ENCODE peak calls at places on chromosome 12, in seven cellular contexts. One of them, this sample, is unnamed.

GRCh38 chr12:57548488-57548887 is 1.4 kb upstream of the KIF5A start:
- DNase-seq in nucleus accumbens: no peak
- DNase-seq in stimulated activated CD4-positive, alpha-beta T cell treated with anti-CD3 and anti-CD28 coated beads, Interleukin-12 subunit alpha, Interleukin-12 subunit beta, amount 100 ng/mL, for 24 hours: no peak
- DNase-seq in NCI-H2081: no peak
- DNase-seq in mammary epithelial cell: no peak
- DNase-seq in upper lobe of right lung: no peak
- DNase-seq in CD4-positive, alpha-beta memory T cell: no peak
- DNase-seq in this sample: no peak

GRCh38 chr12:117986705-117987469 is 18.1 kb upstream of the KSR2 start:
- DNase-seq in nucleus accumbens: no peak
- DNase-seq in mammary epithelial cell: peak
- DNase-seq in CD4-positive, alpha-beta memory T cell: no peak
- DNase-seq in upper lobe of right lung: no peak
- DNase-seq in NCI-H2081: no peak
- DNase-seq in stimulated activated CD4-positive, alpha-beta T cell treated with anti-CD3 and anti-CD28 coated beads, Interleukin-12 subunit alpha, Interleukin-12 subunit beta, amount 100 ng/mL, for 24 hours: no peak
- DNase-seq in this sample: no peak

GRCh38 chr12:53340398-53340797 is 4.2 kb upstream of the SP7 start:
- DNase-seq in mammary epithelial cell: no peak
- DNase-seq in stimulated activated CD4-positive, alpha-beta T cell treated with anti-CD3 and anti-CD28 coated beads, Interleukin-12 subunit alpha, Interleukin-12 subunit beta, amount 100 ng/mL, for 24 hours: no peak
- DNase-seq in NCI-H2081: no peak
- DNase-seq in CD4-positive, alpha-beta memory T cell: no peak
- DNase-seq in nucleus accumbens: no peak
- DNase-seq in upper lobe of right lung: no peak
- DNase-seq in this sample: no peak

GRCh38 chr12:112798019-112798760 is 6.6 kb downstream of the RPH3A start:
- DNase-seq in NCI-H2081: no peak
- DNase-seq in mammary epithelial cell: no peak
- DNase-seq in stimulated activated CD4-positive, alpha-beta T cell treated with anti-CD3 and anti-CD28 coated beads, Interleukin-12 subunit alpha, Interleukin-12 subunit beta, amount 100 ng/mL, for 24 hours: no peak
- DNase-seq in upper lobe of right lung: no peak
- DNase-seq in CD4-positive, alpha-beta memory T cell: no peak
- DNase-seq in nucleus accumbens: peak
- DNase-seq in this sample: no peak

GRCh38 chr12:58939399-58940100 is 19.2 kb upstream of the LRIG3 start:
- DNase-seq in CD4-positive, alpha-beta memory T cell: no peak
- DNase-seq in mammary epithelial cell: no peak
- DNase-seq in NCI-H2081: no peak
- DNase-seq in nucleus accumbens: no peak
- DNase-seq in stimulated activated CD4-positive, alpha-beta T cell treated with anti-CD3 and anti-CD28 coated beads, Interleukin-12 subunit alpha, Interleukin-12 subunit beta, amount 100 ng/mL, for 24 hours: no peak
- DNase-seq in upper lobe of right lung: no peak
- DNase-seq in this sample: no peak

GRCh38 chr12:3303410-3304136 is 187.4 kb upstream of the PRMT8 start:
- DNase-seq in CD4-positive, alpha-beta memory T cell: no peak
- DNase-seq in NCI-H2081: peak
- DNase-seq in mammary epithelial cell: peak
- DNase-seq in stimulated activated CD4-positive, alpha-beta T cell treated with anti-CD3 and anti-CD28 coated beads, Interleukin-12 subunit alpha, Interleukin-12 subunit beta, amount 100 ng/mL, for 24 hours: no peak
- DNase-seq in nucleus accumbens: peak
- DNase-seq in upper lobe of right lung: no peak
- DNase-seq in this sample: no peak

GRCh38 chr12:12008232-12008850 is 62.4 kb upstream of the BCL2L14 start:
- DNase-seq in mammary epithelial cell: peak
- DNase-seq in upper lobe of right lung: no peak
- DNase-seq in nucleus accumbens: no peak
- DNase-seq in stimulated activated CD4-positive, alpha-beta T cell treated with anti-CD3 and anti-CD28 coated beads, Interleukin-12 subunit alpha, Interleukin-12 subunit beta, amount 100 ng/mL, for 24 hours: peak
- DNase-seq in NCI-H2081: no peak
- DNase-seq in CD4-positive, alpha-beta memory T cell: peak
- DNase-seq in this sample: no peak

GRCh38 chr12:6345319-6346071 is 3.6 kb upstream of the TNFRSF1A start:
- DNase-seq in NCI-H2081: no peak
- DNase-seq in nucleus accumbens: no peak
- DNase-seq in mammary epithelial cell: peak
- DNase-seq in stimulated activated CD4-positive, alpha-beta T cell treated with anti-CD3 and anti-CD28 coated beads, Interleukin-12 subunit alpha, Interleukin-12 subunit beta, amount 100 ng/mL, for 24 hours: peak
- DNase-seq in CD4-positive, alpha-beta memory T cell: no peak
- DNase-seq in upper lobe of right lung: no peak
- DNase-seq in this sample: no peak

GRCh38 chr12:98440165-98440581 is 75.2 kb upstream of the TMPO start:
- DNase-seq in CD4-positive, alpha-beta memory T cell: no peak
- DNase-seq in upper lobe of right lung: no peak
- DNase-seq in mammary epithelial cell: peak
- DNase-seq in NCI-H2081: no peak
- DNase-seq in nucleus accumbens: peak
- DNase-seq in stimulated activated CD4-positive, alpha-beta T cell treated with anti-CD3 and anti-CD28 coated beads, Interleukin-12 subunit alpha, Interleukin-12 subunit beta, amount 100 ng/mL, for 24 hours: no peak
- DNase-seq in this sample: no peak

GRCh38 chr12:121494093-121494787 is 86.6 kb downstream of the KDM2B start:
- DNase-seq in mammary epithelial cell: no peak
- DNase-seq in stimulated activated CD4-positive, alpha-beta T cell treated with anti-CD3 and anti-CD28 coated beads, Interleukin-12 subunit alpha, Interleukin-12 subunit beta, amount 100 ng/mL, for 24 hours: peak
- DNase-seq in CD4-positive, alpha-beta memory T cell: peak
- DNase-seq in upper lobe of right lung: peak
- DNase-seq in NCI-H2081: peak
- DNase-seq in nucleus accumbens: no peak
- DNase-seq in this sample: no peak

GRCh38 chr12:116547955-116548471 is 11.2 kb upstream of the MAP1LC3B2 start:
- DNase-seq in nucleus accumbens: no peak
- DNase-seq in mammary epithelial cell: no peak
- DNase-seq in NCI-H2081: no peak
- DNase-seq in CD4-positive, alpha-beta memory T cell: no peak
- DNase-seq in stimulated activated CD4-positive, alpha-beta T cell treated with anti-CD3 and anti-CD28 coated beads, Interleukin-12 subunit alpha, Interleukin-12 subunit beta, amount 100 ng/mL, for 24 hours: no peak
- DNase-seq in upper lobe of right lung: no peak
- DNase-seq in this sample: no peak

GRCh38 chr12:132711169-132711843 is 664 bp downstream of the PGAM5 start:
- DNase-seq in NCI-H2081: no peak
- DNase-seq in upper lobe of right lung: peak
- DNase-seq in CD4-positive, alpha-beta memory T cell: no peak
- DNase-seq in nucleus accumbens: no peak
- DNase-seq in stimulated activated CD4-positive, alpha-beta T cell treated with anti-CD3 and anti-CD28 coated beads, Interleukin-12 subunit alpha, Interleukin-12 subunit beta, amount 100 ng/mL, for 24 hours: no peak
- DNase-seq in mammary epithelial cell: peak
- DNase-seq in this sample: no peak

GRCh38 chr12:21559855-21560569 is 33.9 kb downstream of the SPX start:
- DNase-seq in upper lobe of right lung: no peak
- DNase-seq in CD4-positive, alpha-beta memory T cell: no peak
- DNase-seq in mammary epithelial cell: peak
- DNase-seq in NCI-H2081: no peak
- DNase-seq in nucleus accumbens: no peak
- DNase-seq in stimulated activated CD4-positive, alpha-beta T cell treated with anti-CD3 and anti-CD28 coated beads, Interleukin-12 subunit alpha, Interleukin-12 subunit beta, amount 100 ng/mL, for 24 hours: no peak
- DNase-seq in this sample: no peak

GRCh38 chr12:106903241-106903950 is 52.3 kb upstream of the TMEM263 start:
- DNase-seq in upper lobe of right lung: peak
- DNase-seq in CD4-positive, alpha-beta memory T cell: peak
- DNase-seq in NCI-H2081: peak
- DNase-seq in nucleus accumbens: peak
- DNase-seq in mammary epithelial cell: peak
- DNase-seq in stimulated activated CD4-positive, alpha-beta T cell treated with anti-CD3 and anti-CD28 coated beads, Interleukin-12 subunit alpha, Interleukin-12 subunit beta, amount 100 ng/mL, for 24 hours: peak
- DNase-seq in this sample: no peak